ENCODE peak calls at places on chromosome 1, in five cellular contexts. One of them, this sample, is unnamed.

GRCh38 chr1:158067651-158068050 is 74.2 kb downstream of the KIRREL1 start:
- DNase-seq in pancreas: no peak
- DNase-seq in iPS DF 6.9: no peak
- DNase-seq in ACHN: no peak
- DNase-seq in GF-D8: no peak
- DNase-seq in this sample: no peak

GRCh38 chr1:15851251-15852035 is 3.9 kb downstream of the SPEN start:
- DNase-seq in pancreas: no peak
- DNase-seq in iPS DF 6.9: no peak
- DNase-seq in ACHN: no peak
- DNase-seq in GF-D8: no peak
- DNase-seq in this sample: no peak

GRCh38 chr1:65795311-65795710 is 2.6 kb downstream of the PDE4B start:
- DNase-seq in pancreas: no peak
- DNase-seq in iPS DF 6.9: no peak
- DNase-seq in ACHN: no peak
- DNase-seq in GF-D8: no peak
- DNase-seq in this sample: no peak

GRCh38 chr1:64133036-64133435 is 70.4 kb upstream of the UBE2U start:
- DNase-seq in pancreas: no peak
- DNase-seq in iPS DF 6.9: no peak
- DNase-seq in ACHN: peak
- DNase-seq in GF-D8: no peak
- DNase-seq in this sample: peak

GRCh38 chr1:22238356-22239224 is 95.7 kb upstream of the WNT4 start:
- DNase-seq in pancreas: no peak
- DNase-seq in iPS DF 6.9: no peak
- DNase-seq in ACHN: no peak
- DNase-seq in GF-D8: no peak
- DNase-seq in this sample: no peak

GRCh38 chr1:183689770-183690204 is 36.7 kb upstream of the APOBEC4 start:
- DNase-seq in pancreas: no peak
- DNase-seq in iPS DF 6.9: no peak
- DNase-seq in ACHN: no peak
- DNase-seq in GF-D8: no peak
- DNase-seq in this sample: no peak

GRCh38 chr1:30847358-30847972 is 61.1 kb downstream of the SDC3 start:
- DNase-seq in pancreas: peak
- DNase-seq in iPS DF 6.9: no peak
- DNase-seq in ACHN: no peak
- DNase-seq in GF-D8: no peak
- DNase-seq in this sample: peak

GRCh38 chr1:65177457-65177856 is 29.5 kb downstream of the AK4 start:
- DNase-seq in pancreas: no peak
- DNase-seq in iPS DF 6.9: no peak
- DNase-seq in ACHN: peak
- DNase-seq in GF-D8: no peak
- DNase-seq in this sample: no peak

This sample was measured in trophoblast cell.